ENCODE peak calls at places on chromosomes 6 and 20, in nine cellular contexts. A is CD8-positive, alpha-beta T cell; O is activated naive CD8-positive, alpha-beta T cell treated with anti-CD3 and anti-CD28 coated beads, Interleukin-2, amount 50 U/mL, for 16 hours; R is AML-193; P is heart left ventricle; Y is psoas muscle; S is AG04449; V is LoVo; D is stimulated activated CD4-positive, alpha-beta T cell treated with anti-CD3 and anti-CD28 coated beads, Interleukin-1b, Interleukin-23, amount 100 ng/mL, for 24 hours. X is an unnamed sample.

GRCh38 chr20:38060536-38060935 is 27.0 kb downstream of the RPRD1B start:
- DNase-seq in S (no peak), P (no peak), V (no peak), R (no peak), O (no peak), D (no peak), A (no peak), Y (no peak), X (no peak)

GRCh38 chr20:39338977-39339376 is 376.8 kb downstream of the DHX35 start:
- DNase-seq in A (no peak), P (peak), D (no peak), S (no peak), R (no peak), V (no peak), O (no peak), Y (no peak), X (peak)

GRCh38 chr6:166007349-166008263 is 160.0 kb downstream of the TBXT start:
- DNase-seq in P (peak), O (no peak), V (no peak), S (no peak), D (no peak), A (no peak), R (no peak), Y (peak), X (peak)

GRCh38 chr20:53763707-53764415 is 170.2 kb upstream of the ZNF217 start:
- DNase-seq in D (no peak), A (no peak), P (no peak), S (no peak), Y (no peak), O (no peak), V (peak), R (no peak), X (no peak)

GRCh38 chr6:53986165-53986720 is 125.0 kb upstream of the MLIP start:
- DNase-seq in A (no peak), D (no peak), R (peak), V (peak), P (peak), S (no peak), Y (peak), O (no peak), X (no peak)

GRCh38 chr6:8084586-8084985 is 17.8 kb downstream of the EEF1E1 start:
- DNase-seq in D (no peak), A (no peak), O (no peak), P (no peak), Y (no peak), S (no peak), R (no peak), V (no peak), X (no peak)

GRCh38 chr20:62702886-62703852 is 5.5 kb upstream of the NTSR1 start:
- DNase-seq in V (peak), Y (no peak), P (no peak), S (peak), R (peak), D (no peak), O (no peak), A (no peak), X (peak)

GRCh38 chr6:166408936-166409755 is 26.4 kb upstream of the MPC1 start:
- DNase-seq in Y (no peak), R (no peak), D (no peak), O (no peak), V (no peak), A (no peak), P (no peak), S (no peak), X (no peak)

GRCh38 chr20:45892049-45892816 is 1.1 kb downstream of the CTSA start:
- DNase-seq in O (no peak), S (no peak), P (no peak), R (peak), A (no peak), V (no peak), D (no peak), Y (no peak), X (no peak)

GRCh38 chr6:79525272-79526100 is 11.7 kb downstream of the LCA5 start:
- DNase-seq in S (no peak), R (no peak), D (no peak), V (no peak), P (peak), A (no peak), Y (peak), O (no peak), X (no peak)

GRCh38 chr20:42024653-42025052 is 406.5 kb upstream of the CHD6 start:
- DNase-seq in R (no peak), A (no peak), Y (no peak), O (no peak), P (no peak), D (no peak), V (no peak), S (no peak), X (peak)

GRCh38 chr20:59835448-59836395 is 97.7 kb downstream of the SYCP2 start:
- DNase-seq in P (peak), V (no peak), S (no peak), R (peak), D (no peak), A (no peak), Y (no peak), O (no peak), X (peak)

GRCh38 chr20:3889489-3890409 is 562 bp downstream of the PANK2 start:
- DNase-seq in O (no peak), A (peak), S (no peak), R (no peak), Y (peak), P (peak), V (peak), D (peak), X (peak)

GRCh38 chr6:35911871-35912653 is 8.8 kb downstream of the SRPK1 start:
- DNase-seq in D (no peak), P (no peak), S (no peak), A (no peak), Y (no peak), V (no peak), R (no peak), O (no peak), X (no peak)

GRCh38 chr6:36968266-36968977 is 13.9 kb downstream of the PI16 start:
- DNase-seq in O (no peak), P (peak), A (no peak), D (no peak), R (no peak), S (no peak), Y (peak), V (no peak), X (no peak)

GRCh38 chr6:134739299-134740090 is 210.4 kb downstream of the ALDH8A1 start:
- DNase-seq in P (no peak), O (no peak), S (no peak), A (no peak), R (no peak), Y (no peak), V (no peak), D (no peak), X (no peak)

GRCh38 chr6:51015394-51015793 is 196.7 kb downstream of the TFAP2B start:
- DNase-seq in V (no peak), R (no peak), S (no peak), Y (no peak), D (no peak), O (no peak), A (no peak), P (no peak), X (no peak)

GRCh38 chr6:2047855-2048254 is 197.6 kb downstream of the GMDS start:
- DNase-seq in R (no peak), A (no peak), D (no peak), Y (no peak), V (no peak), O (no peak), P (no peak), S (no peak), X (no peak)

GRCh38 chr6:2763345-2763841 is 1.8 kb upstream of the WRNIP1 start:
- DNase-seq in A (no peak), Y (peak), S (no peak), D (no peak), R (no peak), P (no peak), O (no peak), V (no peak), X (no peak)